ENCODE peak calls at places on chromosome 11, in five cellular contexts. One of them, this sample, is unnamed.

GRCh38 chr11:134676516-134677287 is 264.7 kb upstream of the B3GAT1 start:
- DNase-seq in left lung: no peak
- DNase-seq in heart left ventricle: no peak
- DNase-seq in Peyer's patch: no peak
- DNase-seq in PC-9: no peak
- DNase-seq in this sample: no peak

GRCh38 chr11:11998091-11998781 is 10.2 kb downstream of the DKK3 start:
- DNase-seq in left lung: no peak
- DNase-seq in heart left ventricle: no peak
- DNase-seq in Peyer's patch: no peak
- DNase-seq in PC-9: no peak
- DNase-seq in this sample: peak; percentile 88

GRCh38 chr11:107592813-107593212 is 1.9 kb downstream of the ELMOD1 start:
- DNase-seq in left lung: no peak
- DNase-seq in heart left ventricle: no peak
- DNase-seq in Peyer's patch: no peak
- DNase-seq in PC-9: no peak
- DNase-seq in this sample: no peak

GRCh38 chr11:77590194-77590591 is 440 bp downstream of the AQP11 start:
- DNase-seq in left lung: no peak
- DNase-seq in heart left ventricle: peak; percentile 40
- DNase-seq in Peyer's patch: no peak
- DNase-seq in PC-9: no peak
- DNase-seq in this sample: peak; percentile 31

GRCh38 chr11:130520231-130520630 is 71.8 kb downstream of the ADAMTS15 start:
- DNase-seq in left lung: no peak
- DNase-seq in heart left ventricle: peak; percentile 70
- DNase-seq in Peyer's patch: no peak
- DNase-seq in PC-9: no peak
- DNase-seq in this sample: no peak

GRCh38 chr11:75355051-75355450 is 3.6 kb upstream of the ARRB1 start:
- DNase-seq in left lung: no peak
- DNase-seq in heart left ventricle: no peak
- DNase-seq in Peyer's patch: no peak
- DNase-seq in PC-9: no peak
- DNase-seq in this sample: no peak

GRCh38 chr11:104918113-104918824 is 20.0 kb upstream of the CASP12 start:
- DNase-seq in left lung: no peak
- DNase-seq in heart left ventricle: no peak
- DNase-seq in Peyer's patch: no peak
- DNase-seq in PC-9: peak; percentile 1
- DNase-seq in this sample: no peak

GRCh38 chr11:112523477-112523876 is 262.8 kb upstream of the PLET1 start:
- DNase-seq in left lung: no peak
- DNase-seq in heart left ventricle: peak; percentile 46
- DNase-seq in Peyer's patch: no peak
- DNase-seq in PC-9: no peak
- DNase-seq in this sample: no peak

GRCh38 chr11:18770479-18771125 is 21.0 kb downstream of the PTPN5 start:
- DNase-seq in left lung: no peak
- DNase-seq in heart left ventricle: no peak
- DNase-seq in Peyer's patch: no peak
- DNase-seq in PC-9: no peak
- DNase-seq in this sample: no peak

GRCh38 chr11:7894251-7894650 is 36.8 kb downstream of the OR10A6 start:
- DNase-seq in left lung: no peak
- DNase-seq in heart left ventricle: no peak
- DNase-seq in Peyer's patch: no peak
- DNase-seq in PC-9: no peak
- DNase-seq in this sample: no peak

GRCh38 chr11:7896026-7896785 is 34.9 kb downstream of the OR10A6 start:
- DNase-seq in left lung: no peak
- DNase-seq in heart left ventricle: no peak
- DNase-seq in Peyer's patch: no peak
- DNase-seq in PC-9: no peak
- DNase-seq in this sample: no peak

GRCh38 chr11:7892751-7893356 is 38.2 kb downstream of the OR10A6 start:
- DNase-seq in left lung: no peak
- DNase-seq in heart left ventricle: no peak
- DNase-seq in Peyer's patch: no peak
- DNase-seq in PC-9: no peak
- DNase-seq in this sample: no peak

GRCh38 chr11:7892059-7892699 is 38.9 kb downstream of the OR10A6 start:
- DNase-seq in left lung: no peak
- DNase-seq in heart left ventricle: no peak
- DNase-seq in Peyer's patch: no peak
- DNase-seq in PC-9: no peak
- DNase-seq in this sample: no peak

DNA sequence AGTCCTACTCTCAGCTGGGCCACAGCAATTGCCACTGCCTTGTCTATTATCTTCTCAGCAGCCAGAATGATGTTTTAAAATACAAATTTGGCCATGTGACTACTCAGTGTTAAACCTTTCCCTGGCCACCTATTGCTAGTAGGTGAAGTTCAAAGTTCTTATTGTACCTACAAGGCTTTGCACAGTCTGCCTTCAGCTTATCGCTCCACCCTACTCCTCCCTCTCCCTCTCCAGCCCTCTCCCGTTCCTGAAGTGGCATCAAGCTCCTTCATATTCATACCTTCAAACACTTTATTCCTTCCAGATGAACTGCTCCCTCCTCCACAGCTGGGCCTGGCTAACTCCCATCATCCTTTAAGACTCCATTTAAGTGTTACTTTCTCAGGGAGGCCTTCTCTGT is 37.3 kb downstream of the OR10A6 start:
- DNase-seq in left lung: no peak
- DNase-seq in heart left ventricle: no peak
- DNase-seq in Peyer's patch: no peak
- DNase-seq in PC-9: no peak
- DNase-seq in this sample: no peak
- H3K4me1 ChIP-seq in left lung: no peaks in the 10 kb centered on the region
- H3K4me1 ChIP-seq in heart left ventricle: no peaks in the 10 kb centered on the region
- H3K4me1 ChIP-seq in Peyer's patch: peaks cover 9% of the 10 kb centered on the region
- H3K4me1 ChIP-seq in PC-9: peaks cover 10% of the 10 kb centered on the region
- H3K4me1 ChIP-seq in this sample: no peaks in the 10 kb centered on the region

DNA sequence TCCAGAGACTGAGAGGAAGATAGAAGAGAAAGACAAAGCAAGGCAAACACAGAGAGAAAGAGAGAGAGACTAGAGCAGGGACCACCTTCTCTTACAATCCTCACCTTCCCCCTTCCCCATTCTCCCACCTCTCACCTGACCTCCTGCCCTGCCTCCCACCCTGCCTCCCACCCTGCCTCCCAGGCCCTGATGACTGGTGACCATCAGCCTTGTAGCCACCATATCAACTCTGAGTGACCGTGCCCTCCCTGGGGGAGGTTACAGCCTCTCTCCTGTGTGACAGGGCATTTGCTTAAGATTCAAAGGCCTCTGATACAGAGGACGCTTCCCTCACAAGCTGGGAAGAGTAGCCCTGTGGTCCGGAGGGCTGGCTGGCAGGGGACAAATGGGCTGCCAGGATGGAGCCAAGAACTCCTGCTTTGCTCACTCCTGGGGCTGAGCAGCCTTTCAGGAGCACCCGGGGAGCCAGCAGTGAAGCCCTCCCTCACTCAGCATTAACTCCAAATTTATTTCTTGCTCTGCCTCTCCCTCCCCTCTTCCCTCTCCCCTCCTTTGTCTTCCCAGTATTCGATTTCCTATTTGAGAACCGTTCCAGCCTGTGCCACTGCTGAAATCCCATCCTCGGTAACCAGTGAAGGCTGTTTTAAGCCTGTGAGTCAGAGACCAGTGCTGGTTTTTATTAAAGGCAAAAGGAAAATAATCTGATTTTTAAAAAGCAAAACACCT is 125.2 kb upstream of the SYT13 start:
- DNase-seq in left lung: no peak
- DNase-seq in heart left ventricle: no peak
- DNase-seq in Peyer's patch: no peak
- DNase-seq in PC-9: no peak
- DNase-seq in this sample: no peak
- H3K27ac ChIP-seq in left lung: no peak overlapping the region
- H3K27ac ChIP-seq in heart left ventricle: no peak overlapping the region
- H3K27ac ChIP-seq in Peyer's patch: no peak overlapping the region
- H3K27ac ChIP-seq in PC-9: no peak overlapping the region
- H3K27ac ChIP-seq in this sample: no peak overlapping the region

DNA sequence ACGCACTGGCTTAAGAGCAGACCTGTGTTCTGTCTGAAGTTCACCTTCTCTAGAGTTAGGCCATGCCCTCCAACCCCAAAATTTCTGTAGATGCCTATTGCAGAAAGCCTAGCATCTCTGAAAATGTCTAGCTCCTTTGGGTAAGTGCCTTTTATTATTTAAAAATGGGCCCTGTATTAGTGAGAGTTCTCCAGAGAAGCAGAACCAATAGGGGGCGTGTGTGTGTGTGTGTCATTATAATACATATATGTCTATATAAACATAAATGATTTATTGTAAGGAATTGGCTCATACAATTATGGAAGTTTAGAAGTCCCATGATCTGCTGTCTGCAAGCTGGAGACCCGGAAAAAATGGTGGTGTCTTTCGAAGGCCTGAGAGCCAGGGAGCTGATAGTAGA is 144.7 kb downstream of the TTC17 start:
- DNase-seq in left lung: no peak
- DNase-seq in heart left ventricle: no peak
- DNase-seq in Peyer's patch: no peak
- DNase-seq in PC-9: no peak
- DNase-seq in this sample: no peak
- TF ChIP-seq CTCF in left lung: no peak
- TF ChIP-seq CTCF in heart left ventricle: no peak
- TF ChIP-seq CTCF in Peyer's patch: peak; percentile 5
- TF ChIP-seq CTCF in PC-9: no peak
- TF ChIP-seq CTCF in this sample: peak; percentile 51

GRCh38 chr11:27718346-27718852 is 18.1 kb upstream of the BDNF start:
- DNase-seq in left lung: no peak
- DNase-seq in heart left ventricle: no peak
- DNase-seq in Peyer's patch: no peak
- DNase-seq in PC-9: peak; percentile 55
- DNase-seq in this sample: peak; percentile 43
- H3K4me1 ChIP-seq in left lung: no peaks in the 10 kb centered on the region
- H3K4me1 ChIP-seq in heart left ventricle: peaks cover 25% of the 10 kb centered on the region
- H3K4me1 ChIP-seq in Peyer's patch: peaks cover 27% of the 10 kb centered on the region
- H3K4me1 ChIP-seq in PC-9: peaks cover 7% of the 10 kb centered on the region
- H3K4me1 ChIP-seq in this sample: no peaks in the 10 kb centered on the region

DNA sequence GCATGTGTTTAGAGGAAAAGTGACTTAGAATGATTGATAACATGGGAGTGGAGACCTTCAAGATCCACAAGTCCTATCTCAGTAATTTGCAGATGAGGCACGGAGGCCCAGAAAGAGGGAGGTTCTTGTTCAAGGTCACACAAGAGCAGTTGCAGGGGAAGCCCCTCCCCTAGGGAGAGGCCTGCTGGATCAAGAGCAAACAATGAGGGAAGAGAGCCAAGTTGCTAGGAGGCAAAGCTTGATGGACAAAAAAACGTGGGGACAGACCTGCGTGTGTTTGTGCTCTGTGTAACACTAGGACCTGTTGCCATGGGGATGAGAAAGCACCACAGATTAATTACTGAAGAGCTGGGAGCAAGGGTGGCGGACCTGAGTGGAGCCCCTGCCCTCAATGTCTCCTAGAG is 6.4 kb upstream of the MFRP start:
- DNase-seq in left lung: no peak
- DNase-seq in heart left ventricle: peak; percentile 85
- DNase-seq in Peyer's patch: no peak
- DNase-seq in PC-9: no peak
- DNase-seq in this sample: no peak
- H3K27ac ChIP-seq in left lung: peak overlapping the region; percentile 65
- H3K27ac ChIP-seq in heart left ventricle: peak overlapping the region; percentile 64
- H3K27ac ChIP-seq in Peyer's patch: no peak overlapping the region
- H3K27ac ChIP-seq in PC-9: no peak overlapping the region
- H3K27ac ChIP-seq in this sample: no peak overlapping the region

DNA sequence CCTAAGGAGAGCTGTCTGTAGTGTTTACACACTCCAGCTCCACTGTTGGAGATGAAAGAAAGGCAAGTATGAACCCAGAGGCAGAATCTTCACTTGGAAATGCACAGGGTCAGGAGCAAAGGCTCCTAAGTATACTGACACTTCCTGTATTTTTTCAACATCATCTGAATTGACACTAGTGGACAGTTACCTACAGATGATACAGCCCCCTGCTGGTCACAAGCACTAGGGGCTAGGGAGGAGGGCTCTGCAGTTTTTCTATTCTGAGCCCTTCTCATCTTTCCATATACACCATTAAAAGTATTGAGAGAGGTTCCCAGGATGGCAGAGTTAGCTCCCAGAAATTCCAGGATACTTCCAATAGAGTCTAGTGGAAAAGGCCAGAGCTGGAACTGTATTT is 290.3 kb upstream of the API5 start:
- DNase-seq in left lung: no peak
- DNase-seq in heart left ventricle: no peak
- DNase-seq in Peyer's patch: no peak
- DNase-seq in PC-9: no peak
- DNase-seq in this sample: no peak
- TF ChIP-seq CTCF in left lung: no peak
- TF ChIP-seq CTCF in heart left ventricle: peak; percentile 27
- TF ChIP-seq CTCF in Peyer's patch: peak; percentile 14
- TF ChIP-seq CTCF in PC-9: peak; percentile 37
- TF ChIP-seq CTCF in this sample: no peak

GRCh38 chr11:43689167-43689566 is 8.6 kb downstream of the HSD17B12 start:
- DNase-seq in left lung: no peak
- DNase-seq in heart left ventricle: no peak
- DNase-seq in Peyer's patch: no peak
- DNase-seq in PC-9: no peak
- DNase-seq in this sample: no peak

GRCh38 chr11:43687120-43687791 is 6.7 kb downstream of the HSD17B12 start:
- DNase-seq in left lung: no peak
- DNase-seq in heart left ventricle: peak; percentile 81
- DNase-seq in Peyer's patch: no peak
- DNase-seq in PC-9: no peak
- DNase-seq in this sample: peak; percentile 64

GRCh38 chr11:43685483-43685882 is 4.9 kb downstream of the HSD17B12 start:
- DNase-seq in left lung: no peak
- DNase-seq in heart left ventricle: no peak
- DNase-seq in Peyer's patch: no peak
- DNase-seq in PC-9: no peak
- DNase-seq in this sample: no peak

GRCh38 chr11:43681543-43681942 is 1.0 kb downstream of the HSD17B12 start:
- DNase-seq in left lung: no peak
- DNase-seq in heart left ventricle: no peak
- DNase-seq in Peyer's patch: no peak
- DNase-seq in PC-9: no peak
- DNase-seq in this sample: peak; percentile 16

GRCh38 chr11:43686207-43686606 is 5.7 kb downstream of the HSD17B12 start:
- DNase-seq in left lung: no peak
- DNase-seq in heart left ventricle: no peak
- DNase-seq in Peyer's patch: no peak
- DNase-seq in PC-9: no peak
- DNase-seq in this sample: no peak
- H3K4me1 ChIP-seq in left lung: peaks cover 23% of the 10 kb centered on the region
- H3K4me1 ChIP-seq in heart left ventricle: peaks cover 63% of the 10 kb centered on the region
- H3K4me1 ChIP-seq in Peyer's patch: peaks cover 14% of the 10 kb centered on the region
- H3K4me1 ChIP-seq in PC-9: peaks cover 26% of the 10 kb centered on the region
- H3K4me1 ChIP-seq in this sample: peaks cover 19% of the 10 kb centered on the region

DNA sequence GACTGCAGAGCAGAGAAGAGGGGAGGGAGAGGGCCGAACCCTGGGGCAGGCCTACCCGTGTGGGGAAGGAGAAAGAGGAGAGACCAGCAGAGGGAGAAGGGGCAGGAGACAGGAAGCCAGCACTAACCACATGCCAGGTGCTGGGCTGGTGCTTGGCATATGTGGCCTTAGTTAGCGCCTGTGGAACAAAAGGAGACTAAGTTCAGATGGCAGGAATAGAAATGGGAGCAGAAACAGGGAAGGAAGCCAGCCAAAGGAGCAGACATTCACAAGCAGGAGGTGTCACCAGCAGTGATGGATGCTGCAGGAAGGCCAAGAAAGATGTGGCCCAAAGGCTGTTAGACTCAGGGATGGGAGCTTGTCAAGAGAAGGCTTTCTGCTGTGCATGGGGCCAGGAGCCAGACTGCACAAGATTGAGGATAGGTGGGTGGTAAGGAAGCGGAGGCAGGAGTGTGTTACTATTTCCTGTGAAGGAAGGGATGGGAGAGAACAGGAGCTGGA is 26.7 kb downstream of the TREH start:
- DNase-seq in left lung: no peak
- DNase-seq in heart left ventricle: peak; percentile 17
- DNase-seq in Peyer's patch: no peak
- DNase-seq in PC-9: no peak
- DNase-seq in this sample: no peak
- H3K27ac ChIP-seq in left lung: no peak overlapping the region
- H3K27ac ChIP-seq in heart left ventricle: no peak overlapping the region
- H3K27ac ChIP-seq in Peyer's patch: no peak overlapping the region
- H3K27ac ChIP-seq in PC-9: no peak overlapping the region
- H3K27ac ChIP-seq in this sample: no peak overlapping the region